ENCODE peak calls at places on chromosomes 6 and 20, in five cellular contexts. One of them, this sample, is unnamed.

GRCh38 chr6:31157543-31158139 is at the start of gene CCHCR1:
- DNase-seq in GM18507: no peak
- DNase-seq in activated CD4-positive, alpha-beta T cell treated with anti-CD3 and anti-CD28 coated beads for 36 hours: no peak
- DNase-seq in type B pancreatic cell: no peak
- DNase-seq in activated CD8-positive, alpha-beta memory T cell treated with anti-CD3 and anti-CD28 coated beads, Interleukin-2, amount 50 U/mL, for 4 hours: no peak
- DNase-seq in this sample: no peak

GRCh38 chr6:162119349-162119748 is 608.2 kb downstream of the PRKN start:
- DNase-seq in type B pancreatic cell: no peak
- DNase-seq in activated CD8-positive, alpha-beta memory T cell treated with anti-CD3 and anti-CD28 coated beads, Interleukin-2, amount 50 U/mL, for 4 hours: no peak
- DNase-seq in activated CD4-positive, alpha-beta T cell treated with anti-CD3 and anti-CD28 coated beads for 36 hours: no peak
- DNase-seq in GM18507: no peak
- DNase-seq in this sample: no peak

GRCh38 chr6:36938536-36938935 is 16.0 kb upstream of the PI16 start:
- DNase-seq in type B pancreatic cell: no peak
- DNase-seq in GM18507: no peak
- DNase-seq in activated CD8-positive, alpha-beta memory T cell treated with anti-CD3 and anti-CD28 coated beads, Interleukin-2, amount 50 U/mL, for 4 hours: no peak
- DNase-seq in activated CD4-positive, alpha-beta T cell treated with anti-CD3 and anti-CD28 coated beads for 36 hours: no peak
- DNase-seq in this sample: no peak

GRCh38 chr20:61560361-61560853 is 308.3 kb downstream of the CDH4 start:
- DNase-seq in activated CD8-positive, alpha-beta memory T cell treated with anti-CD3 and anti-CD28 coated beads, Interleukin-2, amount 50 U/mL, for 4 hours: no peak
- DNase-seq in GM18507: no peak
- DNase-seq in type B pancreatic cell: no peak
- DNase-seq in activated CD4-positive, alpha-beta T cell treated with anti-CD3 and anti-CD28 coated beads for 36 hours: no peak
- DNase-seq in this sample: no peak

GRCh38 chr6:52595000-52595795 is 18.3 kb upstream of the TRAM2 start:
- DNase-seq in type B pancreatic cell: no peak
- DNase-seq in GM18507: no peak
- DNase-seq in activated CD4-positive, alpha-beta T cell treated with anti-CD3 and anti-CD28 coated beads for 36 hours: no peak
- DNase-seq in activated CD8-positive, alpha-beta memory T cell treated with anti-CD3 and anti-CD28 coated beads, Interleukin-2, amount 50 U/mL, for 4 hours: no peak
- DNase-seq in this sample: peak

GRCh38 chr6:155782320-155782730 is 326.7 kb upstream of the NOX3 start:
- DNase-seq in type B pancreatic cell: no peak
- DNase-seq in GM18507: no peak
- DNase-seq in activated CD4-positive, alpha-beta T cell treated with anti-CD3 and anti-CD28 coated beads for 36 hours: no peak
- DNase-seq in activated CD8-positive, alpha-beta memory T cell treated with anti-CD3 and anti-CD28 coated beads, Interleukin-2, amount 50 U/mL, for 4 hours: no peak
- DNase-seq in this sample: no peak

GRCh38 chr20:34824861-34825529 is 456 bp downstream of the NCOA6 start:
- DNase-seq in activated CD4-positive, alpha-beta T cell treated with anti-CD3 and anti-CD28 coated beads for 36 hours: peak
- DNase-seq in activated CD8-positive, alpha-beta memory T cell treated with anti-CD3 and anti-CD28 coated beads, Interleukin-2, amount 50 U/mL, for 4 hours: peak
- DNase-seq in GM18507: peak
- DNase-seq in type B pancreatic cell: peak
- DNase-seq in this sample: peak

GRCh38 chr20:61816606-61817005 is 249.1 kb downstream of the TAF4 start:
- DNase-seq in type B pancreatic cell: no peak
- DNase-seq in GM18507: no peak
- DNase-seq in activated CD4-positive, alpha-beta T cell treated with anti-CD3 and anti-CD28 coated beads for 36 hours: no peak
- DNase-seq in activated CD8-positive, alpha-beta memory T cell treated with anti-CD3 and anti-CD28 coated beads, Interleukin-2, amount 50 U/mL, for 4 hours: no peak
- DNase-seq in this sample: no peak

GRCh38 chr20:40754372-40754943 is 65.4 kb upstream of the MAFB start:
- DNase-seq in activated CD4-positive, alpha-beta T cell treated with anti-CD3 and anti-CD28 coated beads for 36 hours: no peak
- DNase-seq in GM18507: no peak
- DNase-seq in type B pancreatic cell: no peak
- DNase-seq in activated CD8-positive, alpha-beta memory T cell treated with anti-CD3 and anti-CD28 coated beads, Interleukin-2, amount 50 U/mL, for 4 hours: no peak
- DNase-seq in this sample: no peak

GRCh38 chr6:89284963-89285735 is 29.9 kb downstream of the GABRR2 start:
- DNase-seq in activated CD4-positive, alpha-beta T cell treated with anti-CD3 and anti-CD28 coated beads for 36 hours: no peak
- DNase-seq in GM18507: no peak
- DNase-seq in activated CD8-positive, alpha-beta memory T cell treated with anti-CD3 and anti-CD28 coated beads, Interleukin-2, amount 50 U/mL, for 4 hours: no peak
- DNase-seq in type B pancreatic cell: no peak
- DNase-seq in this sample: no peak

GRCh38 chr20:61891916-61892649 is 173.6 kb downstream of the TAF4 start:
- DNase-seq in type B pancreatic cell: no peak
- DNase-seq in activated CD4-positive, alpha-beta T cell treated with anti-CD3 and anti-CD28 coated beads for 36 hours: no peak
- DNase-seq in GM18507: no peak
- DNase-seq in activated CD8-positive, alpha-beta memory T cell treated with anti-CD3 and anti-CD28 coated beads, Interleukin-2, amount 50 U/mL, for 4 hours: no peak
- DNase-seq in this sample: no peak